ENCODE peak calls at places on chromosomes 6 and 20, in seven cellular contexts. One of them, this sample, is unnamed.

GRCh38 chr6:2876210-2877056 is 26.7 kb downstream of the SERPINB9 start:
- DNase-seq in AG08395: peak
- DNase-seq in stimulated activated naive CD4-positive, alpha-beta T cell: no peak
- DNase-seq in effector CD4-positive, alpha-beta T cell: no peak
- DNase-seq in stimulated activated naive CD8-positive, alpha-beta T cell treated with anti-CD3 and anti-CD28 coated beads, Interleukin-15, Interleukin-2, amounts not matched to agents 100 U/mL and 50 U/mL, for 24 hours: peak
- DNase-seq in aorta: peak
- DNase-seq in stimulated activated effector memory CD8-positive, alpha-beta T cell treated with anti-CD3 and anti-CD28 coated beads, Interleukin-12 subunit alpha, Interleukin-12 subunit beta, amount 100 ng/mL, for 72 hours: no peak
- DNase-seq in this sample: no peak

GRCh38 chr6:146935489-146935888 is 268.7 kb upstream of the STXBP5 start:
- DNase-seq in AG08395: no peak
- DNase-seq in stimulated activated naive CD4-positive, alpha-beta T cell: no peak
- DNase-seq in effector CD4-positive, alpha-beta T cell: no peak
- DNase-seq in stimulated activated naive CD8-positive, alpha-beta T cell treated with anti-CD3 and anti-CD28 coated beads, Interleukin-15, Interleukin-2, amounts not matched to agents 100 U/mL and 50 U/mL, for 24 hours: no peak
- DNase-seq in aorta: no peak
- DNase-seq in stimulated activated effector memory CD8-positive, alpha-beta T cell treated with anti-CD3 and anti-CD28 coated beads, Interleukin-12 subunit alpha, Interleukin-12 subunit beta, amount 100 ng/mL, for 72 hours: no peak
- DNase-seq in this sample: no peak

GRCh38 chr20:48965189-48965910 is 43.8 kb downstream of the ARFGEF2 start:
- DNase-seq in AG08395: peak
- DNase-seq in stimulated activated naive CD4-positive, alpha-beta T cell: no peak
- DNase-seq in effector CD4-positive, alpha-beta T cell: no peak
- DNase-seq in stimulated activated naive CD8-positive, alpha-beta T cell treated with anti-CD3 and anti-CD28 coated beads, Interleukin-15, Interleukin-2, amounts not matched to agents 100 U/mL and 50 U/mL, for 24 hours: no peak
- DNase-seq in aorta: no peak
- DNase-seq in stimulated activated effector memory CD8-positive, alpha-beta T cell treated with anti-CD3 and anti-CD28 coated beads, Interleukin-12 subunit alpha, Interleukin-12 subunit beta, amount 100 ng/mL, for 72 hours: no peak
- DNase-seq in this sample: no peak

GRCh38 chr20:33770005-33770404 is 38.2 kb downstream of the ZNF341 start:
- DNase-seq in AG08395: no peak
- DNase-seq in stimulated activated naive CD4-positive, alpha-beta T cell: no peak
- DNase-seq in effector CD4-positive, alpha-beta T cell: no peak
- DNase-seq in stimulated activated naive CD8-positive, alpha-beta T cell treated with anti-CD3 and anti-CD28 coated beads, Interleukin-15, Interleukin-2, amounts not matched to agents 100 U/mL and 50 U/mL, for 24 hours: no peak
- DNase-seq in aorta: no peak
- DNase-seq in stimulated activated effector memory CD8-positive, alpha-beta T cell treated with anti-CD3 and anti-CD28 coated beads, Interleukin-12 subunit alpha, Interleukin-12 subunit beta, amount 100 ng/mL, for 72 hours: no peak
- DNase-seq in this sample: no peak

GRCh38 chr6:53009511-53009910 is 14.4 kb upstream of the GSTA4 start:
- DNase-seq in AG08395: no peak
- DNase-seq in stimulated activated naive CD4-positive, alpha-beta T cell: no peak
- DNase-seq in effector CD4-positive, alpha-beta T cell: no peak
- DNase-seq in stimulated activated naive CD8-positive, alpha-beta T cell treated with anti-CD3 and anti-CD28 coated beads, Interleukin-15, Interleukin-2, amounts not matched to agents 100 U/mL and 50 U/mL, for 24 hours: no peak
- DNase-seq in aorta: no peak
- DNase-seq in stimulated activated effector memory CD8-positive, alpha-beta T cell treated with anti-CD3 and anti-CD28 coated beads, Interleukin-12 subunit alpha, Interleukin-12 subunit beta, amount 100 ng/mL, for 72 hours: no peak
- DNase-seq in this sample: no peak

GRCh38 chr6:18496462-18496861 is 109.3 kb downstream of the RNF144B start:
- DNase-seq in AG08395: no peak
- DNase-seq in stimulated activated naive CD4-positive, alpha-beta T cell: no peak
- DNase-seq in effector CD4-positive, alpha-beta T cell: no peak
- DNase-seq in stimulated activated naive CD8-positive, alpha-beta T cell treated with anti-CD3 and anti-CD28 coated beads, Interleukin-15, Interleukin-2, amounts not matched to agents 100 U/mL and 50 U/mL, for 24 hours: no peak
- DNase-seq in aorta: no peak
- DNase-seq in stimulated activated effector memory CD8-positive, alpha-beta T cell treated with anti-CD3 and anti-CD28 coated beads, Interleukin-12 subunit alpha, Interleukin-12 subunit beta, amount 100 ng/mL, for 72 hours: no peak
- DNase-seq in this sample: no peak

GRCh38 chr6:80541186-80541585 is 434.7 kb downstream of the BCKDHB start:
- DNase-seq in AG08395: peak
- DNase-seq in stimulated activated naive CD4-positive, alpha-beta T cell: no peak
- DNase-seq in effector CD4-positive, alpha-beta T cell: no peak
- DNase-seq in stimulated activated naive CD8-positive, alpha-beta T cell treated with anti-CD3 and anti-CD28 coated beads, Interleukin-15, Interleukin-2, amounts not matched to agents 100 U/mL and 50 U/mL, for 24 hours: no peak
- DNase-seq in aorta: no peak
- DNase-seq in stimulated activated effector memory CD8-positive, alpha-beta T cell treated with anti-CD3 and anti-CD28 coated beads, Interleukin-12 subunit alpha, Interleukin-12 subunit beta, amount 100 ng/mL, for 72 hours: no peak
- DNase-seq in this sample: no peak

GRCh38 chr20:25706793-25707192 is 10.1 kb upstream of the ZNF337 start:
- DNase-seq in AG08395: no peak
- DNase-seq in stimulated activated naive CD4-positive, alpha-beta T cell: no peak
- DNase-seq in effector CD4-positive, alpha-beta T cell: no peak
- DNase-seq in stimulated activated naive CD8-positive, alpha-beta T cell treated with anti-CD3 and anti-CD28 coated beads, Interleukin-15, Interleukin-2, amounts not matched to agents 100 U/mL and 50 U/mL, for 24 hours: peak
- DNase-seq in aorta: no peak
- DNase-seq in stimulated activated effector memory CD8-positive, alpha-beta T cell treated with anti-CD3 and anti-CD28 coated beads, Interleukin-12 subunit alpha, Interleukin-12 subunit beta, amount 100 ng/mL, for 72 hours: no peak
- DNase-seq in this sample: no peak

GRCh38 chr6:161189891-161190290 is 84.0 kb downstream of the AGPAT4 start:
- DNase-seq in AG08395: no peak
- DNase-seq in stimulated activated naive CD4-positive, alpha-beta T cell: no peak
- DNase-seq in effector CD4-positive, alpha-beta T cell: no peak
- DNase-seq in stimulated activated naive CD8-positive, alpha-beta T cell treated with anti-CD3 and anti-CD28 coated beads, Interleukin-15, Interleukin-2, amounts not matched to agents 100 U/mL and 50 U/mL, for 24 hours: no peak
- DNase-seq in aorta: no peak
- DNase-seq in stimulated activated effector memory CD8-positive, alpha-beta T cell treated with anti-CD3 and anti-CD28 coated beads, Interleukin-12 subunit alpha, Interleukin-12 subunit beta, amount 100 ng/mL, for 72 hours: no peak
- DNase-seq in this sample: no peak

GRCh38 chr20:25408170-25408547 is 686 bp downstream of the GINS1 start:
- DNase-seq in AG08395: no peak
- DNase-seq in stimulated activated naive CD4-positive, alpha-beta T cell: no peak
- DNase-seq in effector CD4-positive, alpha-beta T cell: no peak
- DNase-seq in stimulated activated naive CD8-positive, alpha-beta T cell treated with anti-CD3 and anti-CD28 coated beads, Interleukin-15, Interleukin-2, amounts not matched to agents 100 U/mL and 50 U/mL, for 24 hours: no peak
- DNase-seq in aorta: no peak
- DNase-seq in stimulated activated effector memory CD8-positive, alpha-beta T cell treated with anti-CD3 and anti-CD28 coated beads, Interleukin-12 subunit alpha, Interleukin-12 subunit beta, amount 100 ng/mL, for 72 hours: no peak
- DNase-seq in this sample: no peak

GRCh38 chr20:58228484-58229197 is at the start of gene ANKRD60:
- DNase-seq in AG08395: peak
- DNase-seq in stimulated activated naive CD4-positive, alpha-beta T cell: peak
- DNase-seq in effector CD4-positive, alpha-beta T cell: peak
- DNase-seq in stimulated activated naive CD8-positive, alpha-beta T cell treated with anti-CD3 and anti-CD28 coated beads, Interleukin-15, Interleukin-2, amounts not matched to agents 100 U/mL and 50 U/mL, for 24 hours: peak
- DNase-seq in aorta: no peak
- DNase-seq in stimulated activated effector memory CD8-positive, alpha-beta T cell treated with anti-CD3 and anti-CD28 coated beads, Interleukin-12 subunit alpha, Interleukin-12 subunit beta, amount 100 ng/mL, for 72 hours: no peak
- DNase-seq in this sample: no peak

GRCh38 chr6:111551521-111552231 is 54.0 kb downstream of the TRAF3IP2 start:
- DNase-seq in AG08395: no peak
- DNase-seq in stimulated activated naive CD4-positive, alpha-beta T cell: no peak
- DNase-seq in effector CD4-positive, alpha-beta T cell: no peak
- DNase-seq in stimulated activated naive CD8-positive, alpha-beta T cell treated with anti-CD3 and anti-CD28 coated beads, Interleukin-15, Interleukin-2, amounts not matched to agents 100 U/mL and 50 U/mL, for 24 hours: no peak
- DNase-seq in aorta: no peak
- DNase-seq in stimulated activated effector memory CD8-positive, alpha-beta T cell treated with anti-CD3 and anti-CD28 coated beads, Interleukin-12 subunit alpha, Interleukin-12 subunit beta, amount 100 ng/mL, for 72 hours: no peak
- DNase-seq in this sample: no peak